ENCODE peak calls at places on chromosome 17, in eight cellular contexts. J is RCC 7860, E is breast epithelium, W is T1000, H is activated T-helper 1 cell treated with Interleukin-2 at 50 U/mL for 16 hours, S is GM13977, V is GM04504, X is iPS-NIHi11. G is an unnamed sample.

GRCh38 chr17:59304811-59305210 is 26.6 kb upstream of the YPEL2 start:
- DNase-seq in E (no peak), W (no peak), S (no peak), X (no peak), J (no peak), H (no peak), V (no peak), G (no peak)

GRCh38 chr17:30249460-30249859 is 14.0 kb upstream of the SLC6A4 start:
- DNase-seq in E (no peak), V (no peak), J (no peak), H (no peak), W (no peak), S (no peak), X (no peak), G (no peak)

GRCh38 chr17:62805234-62805633 is 2.9 kb downstream of the MARCHF10 start:
- DNase-seq in W (no peak), J (peak), H (no peak), X (no peak), V (no peak), E (no peak), S (no peak), G (no peak)

GRCh38 chr17:80471922-80472321 is 4.5 kb downstream of the NPTX1 start:
- DNase-seq in H (no peak), J (no peak), W (no peak), X (no peak), E (no peak), S (no peak), V (no peak), G (no peak)

GRCh38 chr17:65564793-65565192 is 3.3 kb upstream of the AXIN2 start:
- DNase-seq in H (no peak), E (no peak), X (no peak), J (no peak), W (no peak), V (no peak), S (no peak), G (no peak)

GRCh38 chr17:82845163-82845807 is 5.5 kb upstream of the ZNF750 start:
- DNase-seq in W (no peak), V (no peak), J (no peak), S (no peak), X (no peak), E (no peak), H (no peak), G (no peak)

GRCh38 chr17:44556854-44557606 is at the start of gene FZD2:
- DNase-seq in H (no peak), J (peak), X (peak), V (peak), S (peak), E (peak), W (peak), G (peak)

GRCh38 chr17:40303706-40304450 is 5.1 kb upstream of the RARA start:
- DNase-seq in W (no peak), E (no peak), H (no peak), V (peak), J (no peak), X (no peak), S (no peak), G (no peak)

GRCh38 chr17:38706625-38707298 is 1.7 kb downstream of the MLLT6 start:
- DNase-seq in X (no peak), S (peak), H (no peak), W (no peak), E (no peak), V (no peak), J (no peak), G (no peak)

GRCh38 chr17:43671075-43671692 is 9.5 kb upstream of the MEOX1 start:
- DNase-seq in X (no peak), V (peak), S (no peak), J (no peak), W (peak), H (no peak), E (no peak), G (no peak)

GRCh38 chr17:39306509-39307212 is 80.9 kb upstream of the STAC2 start:
- DNase-seq in J (no peak), S (peak), W (no peak), E (no peak), X (no peak), H (no peak), V (no peak), G (no peak)

GRCh38 chr17:69314246-69315030 is 12.5 kb downstream of the ABCA5 start:
- DNase-seq in J (no peak), V (no peak), W (no peak), E (no peak), H (no peak), S (no peak), X (no peak), G (no peak)

GRCh38 chr17:57553525-57553924 is 191.6 kb downstream of the CCDC182 start:
- DNase-seq in J (no peak), H (no peak), E (no peak), W (peak), X (no peak), V (no peak), S (no peak), G (no peak)

GRCh38 chr17:17774009-17774881 is 62.5 kb downstream of the SREBF1 start:
- DNase-seq in V (no peak), W (no peak), S (no peak), X (no peak), J (peak), E (peak), H (no peak), G (no peak)

GRCh38 chr17:81991684-81992513 is 14.5 kb downstream of the ASPSCR1 start:
- DNase-seq in X (peak), E (peak), V (peak), S (no peak), W (no peak), H (no peak), J (peak), G (no peak)

GRCh38 chr17:45906927-45907622 is 12.7 kb downstream of the MAPT start:
- DNase-seq in H (no peak), E (no peak), W (no peak), X (no peak), S (no peak), V (no peak), J (no peak), G (no peak)

GRCh38 chr17:47687748-47688147 is 6.2 kb upstream of the TBKBP1 start:
- DNase-seq in H (no peak), E (no peak), J (no peak), S (no peak), W (no peak), V (no peak), X (peak), G (no peak)

GRCh38 chr17:50765454-50766221 is 1.7 kb downstream of the ANKRD40CL start:
- DNase-seq in H (no peak), J (no peak), X (no peak), V (no peak), E (no peak), W (no peak), S (no peak), G (no peak)

GRCh38 chr17:1908699-1909309 is 79.0 kb downstream of the RPA1 start:
- DNase-seq in J (peak), E (peak), V (peak), W (peak), X (peak), S (peak), H (no peak), G (peak)

GRCh38 chr17:57954421-57955182 is 610 bp downstream of the CUEDC1 start:
- DNase-seq in V (no peak), W (peak), J (peak), E (peak), X (peak), S (no peak), H (no peak), G (no peak)

GRCh38 chr17:80981062-80981902 is 10.4 kb upstream of the CHMP6 start:
- DNase-seq in S (peak), W (no peak), J (no peak), E (no peak), H (peak), V (no peak), X (peak), G (no peak)

GRCh38 chr17:74403512-74404137 is 28.3 kb upstream of the GPRC5C start:
- DNase-seq in W (no peak), X (no peak), J (no peak), H (no peak), S (no peak), V (no peak), E (no peak), G (no peak)

GRCh38 chr17:15943971-15944719 is 785 bp upstream of the ADORA2B start:
- DNase-seq in H (no peak), X (no peak), W (no peak), S (no peak), V (no peak), J (no peak), E (no peak), G (no peak)

GRCh38 chr17:9052921-9053320 is 31.6 kb downstream of the NTN1 start:
- DNase-seq in H (no peak), V (no peak), W (no peak), E (no peak), S (no peak), X (no peak), J (no peak), G (no peak)

GRCh38 chr17:48612456-48612853 is 1.6 kb upstream of the HOXB7 start:
- DNase-seq in J (peak), H (no peak), V (no peak), W (no peak), S (no peak), X (no peak), E (no peak), G (no peak)

GRCh38 chr17:56598471-56598870 is 5.0 kb downstream of the NOG start:
- DNase-seq in V (no peak), X (no peak), S (no peak), W (peak), H (no peak), J (peak), E (no peak), G (no peak)

GRCh38 chr17:17503566-17504130 is 7.5 kb upstream of the RASD1 start:
- DNase-seq in W (no peak), J (no peak), X (no peak), E (no peak), V (no peak), S (no peak), H (no peak), G (no peak)

GRCh38 chr17:45143101-45143670 is 5.1 kb upstream of the HEXIM1 start:
- DNase-seq in X (no peak), H (no peak), E (no peak), J (no peak), S (no peak), V (no peak), W (no peak), G (no peak)

GRCh38 chr17:49513616-49514373 is 18.7 kb downstream of the NGFR start:
- DNase-seq in H (no peak), V (no peak), X (no peak), W (no peak), J (no peak), S (no peak), E (peak), G (no peak)

GRCh38 chr17:8223356-8224063 is 13.1 kb upstream of the AURKB start:
- DNase-seq in J (no peak), W (no peak), H (no peak), V (no peak), E (peak), S (peak), X (no peak), G (no peak)

GRCh38 chr17:81080056-81080455 is 45.1 kb downstream of the BAIAP2 start:
- DNase-seq in W (no peak), E (no peak), J (no peak), H (no peak), V (no peak), X (no peak), S (no peak), G (no peak)

GRCh38 chr17:74565116-74565515 is 2.2 kb downstream of the CD300H start:
- DNase-seq in E (no peak), W (no peak), J (no peak), V (no peak), X (no peak), S (no peak), H (no peak), G (no peak)

GRCh38 chr17:75131278-75132017 is at the start of gene NT5C:
- DNase-seq in E (peak), X (peak), S (peak), V (peak), H (peak), J (peak), W (peak), G (no peak)

G was measured in AG09319.